ENCODE peak calls at places on chromosomes 3 and 15, in nine cellular contexts. N is progenitor cell of endocrine pancreas; O is activated T-helper 2 cell treated with anti-CD3 and anti-CD28 coated beads, Interferon-gamma antibody, Interleukin-2, Interleukin-4, amounts not matched to agents 10 μg/mL and 5 μg/mL and 100 μg/mL, durations not matched to agents 14 hours and 24 hours and 36 hours; Y is pulmonary artery endothelial cell; J is ELR; B is breast epithelium; A is Calu3; U is activated CD4-positive, alpha-beta T cell treated with anti-CD3 and anti-CD28 coated beads, Interleukin-2, amount 10 ng/mL, durations not matched to agents 7 days and 5 days; I is left ventricle myocardium superior. D is an unnamed sample.

GRCh38 chr3:64295594-64295993 is 70.3 kb upstream of the PRICKLE2 start:
- DNase-seq in N (no peak), O (no peak), Y (no peak), J (peak), B (peak), A (no peak), U (no peak), I (no peak), D (no peak)

GRCh38 chr15:88745075-88745474 is 58.2 kb upstream of the ACAN start:
- DNase-seq in N (no peak), O (no peak), Y (no peak), J (no peak), B (no peak), A (no peak), U (no peak), I (no peak), D (no peak)

GRCh38 chr3:195761503-195762248 is 40.9 kb downstream of the MUC20 start:
- DNase-seq in N (no peak), O (no peak), Y (no peak), J (no peak), B (no peak), A (no peak), U (no peak), I (no peak), D (no peak)

GRCh38 chr3:152235709-152236298 is 32.9 kb upstream of the MBNL1 start:
- DNase-seq in N (no peak), O (no peak), Y (no peak), J (peak), B (no peak), A (no peak), U (no peak), I (no peak), D (no peak)

GRCh38 chr15:96337991-96338771 is 7.7 kb downstream of the NR2F2 start:
- DNase-seq in N (no peak), O (no peak), Y (no peak), J (no peak), B (no peak), A (no peak), U (no peak), I (no peak), D (no peak)

GRCh38 chr15:66489179-66489791 is 8.3 kb downstream of the SNAPC5 start:
- DNase-seq in N (no peak), O (no peak), Y (no peak), J (no peak), B (no peak), A (no peak), U (no peak), I (no peak), D (no peak)

GRCh38 chr3:32120480-32120879 is 14.1 kb downstream of the GPD1L start:
- DNase-seq in N (no peak), O (no peak), Y (no peak), J (no peak), B (no peak), A (no peak), U (no peak), I (no peak), D (no peak)

GRCh38 chr3:43531835-43532234 is 90.0 kb downstream of the ANO10 start:
- DNase-seq in N (no peak), O (no peak), Y (no peak), J (peak), B (no peak), A (no peak), U (no peak), I (no peak), D (no peak)

GRCh38 chr3:136955813-136956212 is 2.0 kb upstream of the IL20RB start:
- DNase-seq in N (no peak), O (no peak), Y (no peak), J (peak), B (no peak), A (peak), U (no peak), I (no peak), D (no peak)

GRCh38 chr15:65993226-65993625 is 123.9 kb downstream of the RAB11A start:
- DNase-seq in N (no peak), O (no peak), Y (no peak), J (no peak), B (no peak), A (no peak), U (no peak), I (no peak), D (no peak)

GRCh38 chr3:23720059-23720458 is 85.7 kb upstream of the UBE2E1 start:
- DNase-seq in N (no peak), O (no peak), Y (no peak), J (no peak), B (no peak), A (no peak), U (no peak), I (no peak), D (no peak)